ENCODE peak calls at places on chromosomes 2 and 18, in six cellular contexts. One of them, this sample, is unnamed.

GRCh38 chr2:63856302-63856600 is 14.6 kb downstream of the UGP2 start:
- DNase-seq in NB4: no peak
- DNase-seq in A549: no peak
- DNase-seq in HepG2: no peak
- DNase-seq in endothelial cell of umbilical vein: no peak
- DNase-seq in K562: no peak
- DNase-seq in this sample: no peak

GRCh38 chr2:111618577-111618930 is 265.4 kb downstream of the ANAPC1 start:
- DNase-seq in NB4: peak; percentile 72
- DNase-seq in A549: no peak
- DNase-seq in HepG2: no peak
- DNase-seq in endothelial cell of umbilical vein: peak; percentile 22
- DNase-seq in K562: no peak
- DNase-seq in this sample: no peak

GRCh38 chr2:199018826-199019225 is 438.9 kb downstream of the SATB2 start:
- DNase-seq in NB4: no peak
- DNase-seq in A549: no peak
- DNase-seq in HepG2: no peak
- DNase-seq in endothelial cell of umbilical vein: no peak
- DNase-seq in K562: no peak
- DNase-seq in this sample: no peak

GRCh38 chr18:24417465-24417864 is 9.0 kb upstream of the IMPACT start:
- DNase-seq in NB4: no peak
- DNase-seq in A549: no peak
- DNase-seq in HepG2: no peak
- DNase-seq in endothelial cell of umbilical vein: no peak
- DNase-seq in K562: no peak
- DNase-seq in this sample: no peak

GRCh38 chr2:180411631-180412030 is 404.5 kb upstream of the CWC22 start:
- DNase-seq in NB4: no peak
- DNase-seq in A549: no peak
- DNase-seq in HepG2: no peak
- DNase-seq in endothelial cell of umbilical vein: peak; percentile 87
- DNase-seq in K562: no peak
- DNase-seq in this sample: no peak

GRCh38 chr2:133732982-133733670 is 164.9 kb upstream of the NCKAP5 start:
- DNase-seq in NB4: no peak
- DNase-seq in A549: no peak
- DNase-seq in HepG2: no peak
- DNase-seq in endothelial cell of umbilical vein: no peak
- DNase-seq in K562: no peak
- DNase-seq in this sample: no peak

GRCh38 chr2:2280483-2280882 is 50.6 kb downstream of the MYT1L start:
- DNase-seq in NB4: no peak
- DNase-seq in A549: no peak
- DNase-seq in HepG2: no peak
- DNase-seq in endothelial cell of umbilical vein: no peak
- DNase-seq in K562: no peak
- DNase-seq in this sample: no peak

GRCh38 chr2:128062571-128062970 is 28.4 kb upstream of the UGGT1 start:
- DNase-seq in NB4: no peak
- DNase-seq in A549: no peak
- DNase-seq in HepG2: no peak
- DNase-seq in endothelial cell of umbilical vein: no peak
- DNase-seq in K562: no peak
- DNase-seq in this sample: no peak

GRCh38 chr18:77143196-77143595 is 10.6 kb upstream of the MBP start:
- DNase-seq in NB4: no peak
- DNase-seq in A549: no peak
- DNase-seq in HepG2: no peak
- DNase-seq in endothelial cell of umbilical vein: no peak
- DNase-seq in K562: no peak
- DNase-seq in this sample: no peak

GRCh38 chr18:31049189-31049588 is 6.6 kb upstream of the DSC3 start:
- DNase-seq in NB4: no peak
- DNase-seq in A549: no peak
- DNase-seq in HepG2: no peak
- DNase-seq in endothelial cell of umbilical vein: no peak
- DNase-seq in K562: peak; percentile 85
- DNase-seq in this sample: no peak

GRCh38 chr2:9291866-9292265 is 85.3 kb downstream of the ASAP2 start:
- DNase-seq in NB4: no peak
- DNase-seq in A549: no peak
- DNase-seq in HepG2: no peak
- DNase-seq in endothelial cell of umbilical vein: no peak
- DNase-seq in K562: no peak
- DNase-seq in this sample: no peak

GRCh38 chr2:90077948-90078347 is 1386.5 kb downstream of the RPIA start:
- DNase-seq in NB4: no peak
- DNase-seq in A549: no peak
- DNase-seq in HepG2: no peak
- DNase-seq in endothelial cell of umbilical vein: no peak
- DNase-seq in K562: no peak
- DNase-seq in this sample: no peak

GRCh38 chr2:10196275-10196892 is 73.8 kb downstream of the RRM2 start:
- DNase-seq in NB4: no peak
- DNase-seq in A549: no peak
- DNase-seq in HepG2: no peak
- DNase-seq in endothelial cell of umbilical vein: no peak
- DNase-seq in K562: no peak
- DNase-seq in this sample: no peak

GRCh38 chr18:9735238-9735637 is 27.1 kb downstream of the RAB31 start:
- DNase-seq in NB4: peak; percentile 28
- DNase-seq in A549: no peak
- DNase-seq in HepG2: peak; percentile 54
- DNase-seq in endothelial cell of umbilical vein: no peak
- DNase-seq in K562: no peak
- DNase-seq in this sample: no peak

GRCh38 chr18:46733872-46734271 is 23.0 kb downstream of the ST8SIA5 start:
- DNase-seq in NB4: no peak
- DNase-seq in A549: no peak
- DNase-seq in HepG2: no peak
- DNase-seq in endothelial cell of umbilical vein: no peak
- DNase-seq in K562: no peak
- DNase-seq in this sample: no peak

GRCh38 chr2:145137211-145137610 is 617.3 kb upstream of the ZEB2 start:
- DNase-seq in NB4: no peak
- DNase-seq in A549: peak; percentile 23
- DNase-seq in HepG2: no peak
- DNase-seq in endothelial cell of umbilical vein: no peak
- DNase-seq in K562: no peak
- DNase-seq in this sample: no peak

GRCh38 chr2:71831208-71831577 is 316.5 kb downstream of the CYP26B1 start:
- DNase-seq in NB4: no peak
- DNase-seq in A549: peak; percentile 56
- DNase-seq in HepG2: no peak
- DNase-seq in endothelial cell of umbilical vein: peak; percentile 27
- DNase-seq in K562: no peak
- DNase-seq in this sample: no peak

GRCh38 chr2:234091432-234091879 is 41.0 kb downstream of the SPP2 start:
- DNase-seq in NB4: no peak
- DNase-seq in A549: peak; percentile 24
- DNase-seq in HepG2: no peak
- DNase-seq in endothelial cell of umbilical vein: peak; percentile 79
- DNase-seq in K562: no peak
- DNase-seq in this sample: no peak
- TF ChIP-seq MYC in NB4: no peak
- TF ChIP-seq MYC in A549: no peak
- TF ChIP-seq MYC in HepG2: no peak
- TF ChIP-seq MYC in endothelial cell of umbilical vein: no peak
- TF ChIP-seq MYC in K562: no peak
- TF ChIP-seq MYC in this sample: no peak

GRCh38 chr18:74898965-74899364 is 301.3 kb downstream of the ZNF407 start:
- DNase-seq in NB4: peak; percentile 33
- DNase-seq in A549: peak; percentile 20
- DNase-seq in HepG2: peak; percentile 6
- DNase-seq in endothelial cell of umbilical vein: peak; percentile 51
- DNase-seq in K562: no peak
- DNase-seq in this sample: no peak
- TF ChIP-seq MYC in NB4: no peak
- TF ChIP-seq MYC in A549: no peak
- TF ChIP-seq MYC in HepG2: no peak
- TF ChIP-seq MYC in endothelial cell of umbilical vein: no peak
- TF ChIP-seq MYC in K562: no peak
- TF ChIP-seq MYC in this sample: no peak

DNA sequence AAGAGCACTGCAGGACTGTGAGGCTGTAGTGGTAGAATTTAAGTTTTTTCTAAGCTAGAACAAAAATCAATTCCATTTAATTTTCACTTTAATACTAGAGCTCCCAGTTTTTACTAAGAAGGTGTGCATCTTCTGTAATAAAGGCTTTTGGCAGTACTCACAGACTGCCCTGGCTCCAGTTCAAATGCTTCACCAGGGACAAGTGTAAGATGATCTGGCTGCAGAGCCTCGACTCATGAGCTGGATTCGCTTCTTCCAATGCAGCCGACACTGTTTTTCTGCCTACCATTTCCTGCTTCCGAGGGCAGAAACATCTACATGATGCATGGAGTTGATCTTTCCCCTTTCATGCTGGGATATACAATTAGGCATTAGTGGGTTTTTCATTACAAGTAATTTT is 87.0 kb downstream of the FARSB start:
- DNase-seq in NB4: no peak
- DNase-seq in A549: no peak
- DNase-seq in HepG2: no peak
- DNase-seq in endothelial cell of umbilical vein: no peak
- DNase-seq in K562: no peak
- DNase-seq in this sample: no peak
- TF ChIP-seq MYC in NB4: no peak
- TF ChIP-seq MYC in A549: no peak
- TF ChIP-seq MYC in HepG2: no peak
- TF ChIP-seq MYC in endothelial cell of umbilical vein: no peak
- TF ChIP-seq MYC in K562: no peak
- TF ChIP-seq MYC in this sample: no peak

DNA sequence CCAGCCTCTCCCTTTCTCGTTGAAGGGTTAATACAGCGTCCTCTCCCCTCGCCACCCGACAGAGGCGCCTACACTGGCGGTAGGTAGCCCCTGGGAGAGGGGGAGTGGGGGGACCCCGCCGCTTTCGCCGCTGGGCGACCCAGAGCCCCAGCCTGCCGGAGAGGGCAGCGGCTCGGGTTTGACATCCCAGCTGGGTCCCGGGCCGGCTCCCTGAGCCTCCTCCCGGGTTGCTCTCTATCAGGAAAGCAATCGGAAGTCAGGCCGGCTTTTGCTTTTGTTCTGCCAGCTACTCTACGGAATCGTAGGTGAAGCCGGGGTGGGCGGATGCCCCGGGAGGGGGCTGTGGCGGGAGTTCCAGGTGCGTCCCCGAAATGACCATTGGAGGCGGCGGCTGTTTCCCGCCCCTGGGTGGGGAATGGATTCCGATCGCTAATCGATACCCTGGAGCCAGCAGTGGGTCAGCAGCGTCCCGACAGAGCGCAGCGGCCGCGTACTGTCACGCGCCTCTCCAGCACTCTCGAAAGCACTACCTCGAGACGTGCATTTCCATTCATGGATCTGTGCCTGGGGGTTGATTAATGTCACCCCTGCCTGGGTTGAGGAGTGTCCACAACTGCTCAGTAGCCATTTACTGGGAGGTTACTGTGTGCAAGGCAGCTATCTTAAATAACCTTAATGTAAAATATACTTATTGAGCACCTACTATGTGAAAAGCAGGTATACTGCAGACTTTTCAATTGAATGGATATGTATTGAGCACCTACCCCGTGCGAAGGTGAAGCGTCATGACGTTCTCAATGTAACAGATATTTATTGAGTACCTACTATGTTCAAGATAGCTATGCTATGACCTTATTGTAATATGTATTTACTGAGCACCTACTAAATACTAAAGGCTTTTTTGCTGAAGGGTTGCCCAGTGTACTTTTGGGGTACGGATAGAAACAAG is 1.1 kb downstream of the MAPK4 start:
- DNase-seq in NB4: no peak
- DNase-seq in A549: no peak
- DNase-seq in HepG2: no peak
- DNase-seq in endothelial cell of umbilical vein: no peak
- DNase-seq in K562: no peak
- DNase-seq in this sample: no peak
- TF ChIP-seq MYC in NB4: no peak
- TF ChIP-seq MYC in A549: no peak
- TF ChIP-seq MYC in HepG2: no peak
- TF ChIP-seq MYC in endothelial cell of umbilical vein: no peak
- TF ChIP-seq MYC in K562: no peak
- TF ChIP-seq MYC in this sample: no peak

This sample was measured in GM12878.